ENCODE peak calls at places on chromosomes 6 and 20, in four cellular contexts. E is hepatocyte; D is nucleus accumbens; Q is activated CD4-positive, alpha-beta T cell treated with anti-CD3 and anti-CD28 coated beads for 48 hours. S is an unnamed sample.

GRCh38 chr6:168050225-168050796 is 28.7 kb downstream of the FRMD1 start:
- DNase-seq in D (no peak), E (no peak), Q (no peak), S (no peak)

GRCh38 chr6:143700684-143701342 is 23.0 kb downstream of the PHACTR2 start:
- DNase-seq in E (no peak), Q (no peak), D (no peak), S (no peak)

GRCh38 chr6:21451546-21452013 is 142.0 kb upstream of the SOX4 start:
- DNase-seq in Q (no peak), E (no peak), D (no peak), S (no peak)

GRCh38 chr20:3494218-3494617 is 23.4 kb downstream of the ATRN start:
- DNase-seq in Q (no peak), D (no peak), E (no peak), S (no peak)

GRCh38 chr6:68978411-68978810 is 343.3 kb downstream of the ADGRB3 start:
- DNase-seq in Q (no peak), E (no peak), D (no peak), S (no peak)

GRCh38 chr6:15948930-15949900 is 179.7 kb upstream of the MYLIP start:
- DNase-seq in Q (no peak), D (no peak), E (peak; percentile 72), S (no peak)

GRCh38 chr6:166402582-166403277 is 20.0 kb upstream of the MPC1 start:
- DNase-seq in E (no peak), Q (no peak), D (no peak), S (no peak)

GRCh38 chr6:158867381-158868121 is 48.4 kb upstream of the EZR start:
- DNase-seq in Q (no peak), E (peak; percentile 21), D (no peak), S (no peak)

GRCh38 chr6:39821739-39822532 is 29.8 kb downstream of the DAAM2 start:
- DNase-seq in D (peak; percentile 65), Q (no peak), E (no peak), S (peak; percentile 92)

GRCh38 chr6:140879861-140880260 is 1252.9 kb upstream of the GJE1 start:
- DNase-seq in Q (no peak), E (no peak), D (no peak), S (no peak)

GRCh38 chr6:116352515-116353471 is 18.0 kb upstream of the DSE start:
- DNase-seq in E (no peak), Q (no peak), D (no peak), S (no peak)

GRCh38 chr6:47414517-47415167 is 62.9 kb upstream of the CD2AP start:
- DNase-seq in Q (no peak), D (no peak), E (peak; percentile 60), S (no peak)

GRCh38 chr20:1684872-1685271 is 27.3 kb upstream of the SIRPG start:
- DNase-seq in Q (no peak), D (no peak), E (no peak), S (no peak)

GRCh38 chr6:138001750-138002349 is 105.4 kb downstream of the PERP start:
- DNase-seq in Q (peak; percentile 76), E (peak; percentile 72), D (peak; percentile 10), S (peak; percentile 26)

GRCh38 chr6:24219670-24220069 is 93.7 kb downstream of the NRSN1 start:
- DNase-seq in Q (no peak), E (no peak), D (no peak), S (no peak)

GRCh38 chr6:149567846-149568585 is 1.8 kb downstream of the GINM1 start:
- DNase-seq in Q (no peak), E (no peak), D (no peak), S (no peak)

GRCh38 chr20:57959589-57959988 is 249.8 kb upstream of the PMEPA1 start:
- DNase-seq in Q (no peak), D (no peak), E (no peak), S (no peak)

GRCh38 chr20:63134201-63134612 is 81.7 kb downstream of the YTHDF1 start:
- DNase-seq in D (no peak), E (no peak), Q (peak; percentile 46), S (no peak)

GRCh38 chr20:2820084-2820895 is 4.1 kb downstream of the TMEM239 start:
- DNase-seq in D (no peak), Q (no peak), E (peak; percentile 32), S (no peak)

GRCh38 chr6:127341471-127342202 is 1.8 kb downstream of the ECHDC1 start:
- DNase-seq in Q (no peak), E (no peak), D (no peak), S (no peak)

GRCh38 chr20:49104365-49104648 is 58.2 kb downstream of the CSE1L start:
- DNase-seq in Q (no peak), D (no peak), E (no peak), S (no peak)

GRCh38 chr20:40431611-40432010 is 257.4 kb downstream of the MAFB start:
- DNase-seq in E (no peak), D (no peak), Q (no peak), S (no peak)

GRCh38 chr6:124984668-124985338 is 22.6 kb downstream of the RNF217 start:
- DNase-seq in E (no peak), Q (no peak), D (no peak), S (no peak)

GRCh38 chr6:34875292-34876213 is 12.3 kb downstream of the TAF11 start:
- DNase-seq in E (no peak), Q (no peak), D (no peak), S (no peak)

GRCh38 chr6:127949251-127949650 is 48.4 kb upstream of the THEMIS start:
- DNase-seq in E (no peak), Q (no peak), D (no peak), S (no peak)

GRCh38 chr20:157154-157553 is at the start of gene DEFB127:
- DNase-seq in E (no peak), D (no peak), Q (no peak), S (no peak)